ENCODE peak calls at places on chromosomes 2 and 18, in ten cellular contexts. T, W, I, F, E, G, M, R, B and C are unnamed samples.

GRCh38 chr2:217835931-217836881 is 166.6 kb downstream of the TNS1 start:
- DNase-seq in T (no peak), W (peak), I (peak), F (peak), E (peak), G (peak), M (no peak), R (peak), B (no peak), C (peak)

GRCh38 chr18:34350778-34351177 is 126.1 kb upstream of the NOL4 start:
- DNase-seq in T (no peak), W (no peak), I (no peak), F (no peak), E (no peak), G (no peak), M (no peak), R (no peak), B (no peak), C (no peak)

GRCh38 chr2:220424561-220424960 is 797.1 kb downstream of the SLC4A3 start:
- DNase-seq in T (no peak), W (no peak), I (peak), F (no peak), E (no peak), G (no peak), M (no peak), R (no peak), B (no peak), C (no peak)

GRCh38 chr2:47008381-47009280 is 93.0 kb upstream of the MCFD2 start:
- DNase-seq in T (no peak), W (peak), I (no peak), F (peak), E (no peak), G (peak), M (no peak), R (peak), B (peak), C (no peak)

GRCh38 chr18:10912790-10913560 is 236.4 kb downstream of the PIEZO2 start:
- DNase-seq in T (peak), W (no peak), I (peak), F (peak), E (peak), G (peak), M (no peak), R (peak), B (no peak), C (no peak)

GRCh38 chr18:79510731-79511141 is 115.0 kb downstream of the NFATC1 start:
- DNase-seq in T (no peak), W (peak), I (no peak), F (no peak), E (no peak), G (no peak), M (peak), R (no peak), B (no peak), C (no peak)

GRCh38 chr2:161416294-161416632 is at the start of gene TBR1:
- DNase-seq in T (no peak), W (no peak), I (no peak), F (no peak), E (no peak), G (no peak), M (no peak), R (no peak), B (no peak), C (no peak)

GRCh38 chr18:26479686-26480079 is 68.7 kb downstream of the KCTD1 start:
- DNase-seq in T (no peak), W (no peak), I (peak), F (no peak), E (no peak), G (no peak), M (no peak), R (peak), B (no peak), C (no peak)

GRCh38 chr18:50620319-50620718 is 60.4 kb downstream of the MAPK4 start:
- DNase-seq in T (no peak), W (no peak), I (no peak), F (no peak), E (no peak), G (no peak), M (no peak), R (no peak), B (peak), C (no peak)

GRCh38 chr2:86671304-86671981 is 47.8 kb upstream of the RNF103 start:
- DNase-seq in T (no peak), W (no peak), I (peak), F (no peak), E (peak), G (no peak), M (no peak), R (peak), B (no peak), C (peak)

GRCh38 chr2:33531345-33532059 is 55.1 kb downstream of the RASGRP3 start:
- DNase-seq in T (no peak), W (no peak), I (peak), F (peak), E (no peak), G (no peak), M (no peak), R (peak), B (no peak), C (no peak)

GRCh38 chr18:36424741-36425142 is 127.2 kb downstream of the FHOD3 start:
- DNase-seq in T (no peak), W (no peak), I (no peak), F (no peak), E (no peak), G (no peak), M (no peak), R (no peak), B (no peak), C (no peak)